ENCODE peak calls at places on chromosomes 5 and 9, in seven cellular contexts. One of them, this sample, is unnamed.

GRCh38 chr5:28896949-28897348 is 1858.6 kb upstream of the CDH9 start:
- DNase-seq in stimulated activated naive CD4-positive, alpha-beta T cell: no peak
- DNase-seq in NB4: no peak
- DNase-seq in activated CD8-positive, alpha-beta T cell treated with anti-CD3 and anti-CD28 coated beads for 36 hours: no peak
- DNase-seq in amygdala: no peak
- DNase-seq in hypothalamus: no peak
- DNase-seq in fibroblast of the aortic adventitia: no peak
- DNase-seq in this sample: no peak

GRCh38 chr5:146880985-146881384 is 2.4 kb upstream of the PPP2R2B start:
- DNase-seq in hypothalamus: no peak
- DNase-seq in amygdala: no peak
- DNase-seq in NB4: peak
- DNase-seq in stimulated activated naive CD4-positive, alpha-beta T cell: no peak
- DNase-seq in activated CD8-positive, alpha-beta T cell treated with anti-CD3 and anti-CD28 coated beads for 36 hours: no peak
- DNase-seq in fibroblast of the aortic adventitia: no peak
- DNase-seq in this sample: no peak

GRCh38 chr9:10571699-10572098 is 41.1 kb downstream of the PTPRD start:
- DNase-seq in amygdala: no peak
- DNase-seq in NB4: no peak
- DNase-seq in hypothalamus: no peak
- DNase-seq in activated CD8-positive, alpha-beta T cell treated with anti-CD3 and anti-CD28 coated beads for 36 hours: no peak
- DNase-seq in stimulated activated naive CD4-positive, alpha-beta T cell: no peak
- DNase-seq in fibroblast of the aortic adventitia: no peak
- DNase-seq in this sample: no peak

GRCh38 chr5:10663531-10664183 is 97.4 kb downstream of the DAP start:
- DNase-seq in stimulated activated naive CD4-positive, alpha-beta T cell: no peak
- DNase-seq in fibroblast of the aortic adventitia: peak
- DNase-seq in activated CD8-positive, alpha-beta T cell treated with anti-CD3 and anti-CD28 coated beads for 36 hours: no peak
- DNase-seq in amygdala: no peak
- DNase-seq in hypothalamus: no peak
- DNase-seq in NB4: no peak
- DNase-seq in this sample: no peak

GRCh38 chr5:179227196-179227577 is 118.1 kb downstream of the ADAMTS2 start:
- DNase-seq in amygdala: no peak
- DNase-seq in stimulated activated naive CD4-positive, alpha-beta T cell: no peak
- DNase-seq in NB4: no peak
- DNase-seq in fibroblast of the aortic adventitia: no peak
- DNase-seq in hypothalamus: no peak
- DNase-seq in activated CD8-positive, alpha-beta T cell treated with anti-CD3 and anti-CD28 coated beads for 36 hours: no peak
- DNase-seq in this sample: no peak

GRCh38 chr5:146731909-146732659 is 146.5 kb downstream of the PPP2R2B start:
- DNase-seq in stimulated activated naive CD4-positive, alpha-beta T cell: no peak
- DNase-seq in fibroblast of the aortic adventitia: peak
- DNase-seq in NB4: no peak
- DNase-seq in activated CD8-positive, alpha-beta T cell treated with anti-CD3 and anti-CD28 coated beads for 36 hours: no peak
- DNase-seq in amygdala: no peak
- DNase-seq in hypothalamus: no peak
- DNase-seq in this sample: no peak

GRCh38 chr9:77807295-77807694 is 159.2 kb upstream of the GNA14 start:
- DNase-seq in NB4: peak
- DNase-seq in activated CD8-positive, alpha-beta T cell treated with anti-CD3 and anti-CD28 coated beads for 36 hours: no peak
- DNase-seq in fibroblast of the aortic adventitia: peak
- DNase-seq in hypothalamus: no peak
- DNase-seq in stimulated activated naive CD4-positive, alpha-beta T cell: no peak
- DNase-seq in amygdala: no peak
- DNase-seq in this sample: no peak

GRCh38 chr9:117645245-117645636 is 59.0 kb upstream of the TLR4 start:
- DNase-seq in hypothalamus: peak
- DNase-seq in activated CD8-positive, alpha-beta T cell treated with anti-CD3 and anti-CD28 coated beads for 36 hours: no peak
- DNase-seq in fibroblast of the aortic adventitia: no peak
- DNase-seq in stimulated activated naive CD4-positive, alpha-beta T cell: no peak
- DNase-seq in NB4: no peak
- DNase-seq in amygdala: no peak
- DNase-seq in this sample: no peak

GRCh38 chr9:109466623-109467590 is 31.2 kb downstream of the PTPN3 start:
- DNase-seq in NB4: peak
- DNase-seq in stimulated activated naive CD4-positive, alpha-beta T cell: no peak
- DNase-seq in amygdala: no peak
- DNase-seq in activated CD8-positive, alpha-beta T cell treated with anti-CD3 and anti-CD28 coated beads for 36 hours: no peak
- DNase-seq in hypothalamus: no peak
- DNase-seq in fibroblast of the aortic adventitia: no peak
- DNase-seq in this sample: no peak

GRCh38 chr5:140875085-140876065 is at the start of gene PCDHA12:
- DNase-seq in fibroblast of the aortic adventitia: no peak
- DNase-seq in activated CD8-positive, alpha-beta T cell treated with anti-CD3 and anti-CD28 coated beads for 36 hours: no peak
- DNase-seq in hypothalamus: no peak
- DNase-seq in stimulated activated naive CD4-positive, alpha-beta T cell: no peak
- DNase-seq in NB4: no peak
- DNase-seq in amygdala: no peak
- DNase-seq in this sample: no peak

GRCh38 chr5:34905564-34905963 is 9.7 kb downstream of the RAD1 start:
- DNase-seq in hypothalamus: no peak
- DNase-seq in activated CD8-positive, alpha-beta T cell treated with anti-CD3 and anti-CD28 coated beads for 36 hours: no peak
- DNase-seq in NB4: no peak
- DNase-seq in amygdala: no peak
- DNase-seq in stimulated activated naive CD4-positive, alpha-beta T cell: no peak
- DNase-seq in fibroblast of the aortic adventitia: peak
- DNase-seq in this sample: no peak

GRCh38 chr5:42930934-42931333 is 109.2 kb downstream of the ANXA2R start:
- DNase-seq in NB4: no peak
- DNase-seq in fibroblast of the aortic adventitia: peak
- DNase-seq in stimulated activated naive CD4-positive, alpha-beta T cell: no peak
- DNase-seq in amygdala: no peak
- DNase-seq in activated CD8-positive, alpha-beta T cell treated with anti-CD3 and anti-CD28 coated beads for 36 hours: no peak
- DNase-seq in hypothalamus: no peak
- DNase-seq in this sample: no peak

GRCh38 chr5:175377816-175378215 is 66.2 kb downstream of the DRD1 start:
- DNase-seq in NB4: no peak
- DNase-seq in stimulated activated naive CD4-positive, alpha-beta T cell: no peak
- DNase-seq in activated CD8-positive, alpha-beta T cell treated with anti-CD3 and anti-CD28 coated beads for 36 hours: no peak
- DNase-seq in fibroblast of the aortic adventitia: no peak
- DNase-seq in amygdala: no peak
- DNase-seq in hypothalamus: no peak
- DNase-seq in this sample: no peak

GRCh38 chr9:129331772-129332512 is 153.9 kb upstream of the IER5L start:
- DNase-seq in amygdala: no peak
- DNase-seq in activated CD8-positive, alpha-beta T cell treated with anti-CD3 and anti-CD28 coated beads for 36 hours: no peak
- DNase-seq in stimulated activated naive CD4-positive, alpha-beta T cell: no peak
- DNase-seq in fibroblast of the aortic adventitia: peak
- DNase-seq in NB4: no peak
- DNase-seq in hypothalamus: no peak
- DNase-seq in this sample: no peak

GRCh38 chr5:123701511-123702200 is 189.7 kb downstream of the CSNK1G3 start:
- DNase-seq in amygdala: no peak
- DNase-seq in activated CD8-positive, alpha-beta T cell treated with anti-CD3 and anti-CD28 coated beads for 36 hours: no peak
- DNase-seq in fibroblast of the aortic adventitia: peak
- DNase-seq in NB4: no peak
- DNase-seq in hypothalamus: no peak
- DNase-seq in stimulated activated naive CD4-positive, alpha-beta T cell: no peak
- DNase-seq in this sample: no peak

GRCh38 chr5:157857821-157858526 is 971 bp downstream of the CLINT1 start:
- DNase-seq in amygdala: no peak
- DNase-seq in hypothalamus: no peak
- DNase-seq in activated CD8-positive, alpha-beta T cell treated with anti-CD3 and anti-CD28 coated beads for 36 hours: peak
- DNase-seq in stimulated activated naive CD4-positive, alpha-beta T cell: no peak
- DNase-seq in fibroblast of the aortic adventitia: peak
- DNase-seq in NB4: peak
- DNase-seq in this sample: no peak

GRCh38 chr5:368162-369084 is 46.9 kb downstream of the AHRR start:
- DNase-seq in activated CD8-positive, alpha-beta T cell treated with anti-CD3 and anti-CD28 coated beads for 36 hours: peak
- DNase-seq in hypothalamus: no peak
- DNase-seq in fibroblast of the aortic adventitia: peak
- DNase-seq in NB4: peak
- DNase-seq in stimulated activated naive CD4-positive, alpha-beta T cell: no peak
- DNase-seq in amygdala: no peak
- DNase-seq in this sample: no peak

GRCh38 chr9:90307177-90307833 is 335.3 kb downstream of the DIRAS2 start:
- DNase-seq in amygdala: no peak
- DNase-seq in activated CD8-positive, alpha-beta T cell treated with anti-CD3 and anti-CD28 coated beads for 36 hours: no peak
- DNase-seq in NB4: no peak
- DNase-seq in hypothalamus: no peak
- DNase-seq in fibroblast of the aortic adventitia: no peak
- DNase-seq in stimulated activated naive CD4-positive, alpha-beta T cell: no peak
- DNase-seq in this sample: no peak

GRCh38 chr5:158695595-158696330 is 404.0 kb downstream of the EBF1 start:
- DNase-seq in NB4: peak
- DNase-seq in hypothalamus: peak
- DNase-seq in amygdala: peak
- DNase-seq in fibroblast of the aortic adventitia: peak
- DNase-seq in stimulated activated naive CD4-positive, alpha-beta T cell: peak
- DNase-seq in activated CD8-positive, alpha-beta T cell treated with anti-CD3 and anti-CD28 coated beads for 36 hours: peak
- DNase-seq in this sample: peak

GRCh38 chr5:3353561-3353960 is 242.1 kb upstream of the IRX1 start:
- DNase-seq in hypothalamus: no peak
- DNase-seq in stimulated activated naive CD4-positive, alpha-beta T cell: no peak
- DNase-seq in fibroblast of the aortic adventitia: no peak
- DNase-seq in activated CD8-positive, alpha-beta T cell treated with anti-CD3 and anti-CD28 coated beads for 36 hours: no peak
- DNase-seq in NB4: no peak
- DNase-seq in amygdala: no peak
- DNase-seq in this sample: no peak

GRCh38 chr5:171907731-171908343 is 98.6 kb downstream of the FBXW11 start:
- DNase-seq in activated CD8-positive, alpha-beta T cell treated with anti-CD3 and anti-CD28 coated beads for 36 hours: peak
- DNase-seq in hypothalamus: peak
- DNase-seq in NB4: peak
- DNase-seq in fibroblast of the aortic adventitia: peak
- DNase-seq in amygdala: peak
- DNase-seq in stimulated activated naive CD4-positive, alpha-beta T cell: no peak
- DNase-seq in this sample: peak

GRCh38 chr9:70049236-70049635 is 5.6 kb downstream of the MAMDC2 start:
- DNase-seq in NB4: no peak
- DNase-seq in activated CD8-positive, alpha-beta T cell treated with anti-CD3 and anti-CD28 coated beads for 36 hours: no peak
- DNase-seq in stimulated activated naive CD4-positive, alpha-beta T cell: no peak
- DNase-seq in hypothalamus: no peak
- DNase-seq in amygdala: peak
- DNase-seq in fibroblast of the aortic adventitia: peak
- DNase-seq in this sample: no peak

GRCh38 chr5:152595327-152595890 is 190.3 kb upstream of the NMUR2 start:
- DNase-seq in activated CD8-positive, alpha-beta T cell treated with anti-CD3 and anti-CD28 coated beads for 36 hours: no peak
- DNase-seq in stimulated activated naive CD4-positive, alpha-beta T cell: no peak
- DNase-seq in hypothalamus: no peak
- DNase-seq in NB4: no peak
- DNase-seq in fibroblast of the aortic adventitia: no peak
- DNase-seq in amygdala: no peak
- DNase-seq in this sample: no peak

GRCh38 chr5:41728281-41728680 is 141.9 kb downstream of the OXCT1 start:
- DNase-seq in fibroblast of the aortic adventitia: no peak
- DNase-seq in NB4: no peak
- DNase-seq in stimulated activated naive CD4-positive, alpha-beta T cell: no peak
- DNase-seq in amygdala: no peak
- DNase-seq in activated CD8-positive, alpha-beta T cell treated with anti-CD3 and anti-CD28 coated beads for 36 hours: no peak
- DNase-seq in hypothalamus: no peak
- DNase-seq in this sample: no peak

GRCh38 chr9:16921855-16922254 is 51.4 kb upstream of the BNC2 start:
- DNase-seq in hypothalamus: no peak
- DNase-seq in fibroblast of the aortic adventitia: peak
- DNase-seq in NB4: peak
- DNase-seq in stimulated activated naive CD4-positive, alpha-beta T cell: no peak
- DNase-seq in activated CD8-positive, alpha-beta T cell treated with anti-CD3 and anti-CD28 coated beads for 36 hours: no peak
- DNase-seq in amygdala: no peak
- DNase-seq in this sample: no peak

This sample was measured in anterior cingulate cortex.